ENCODE peak calls at places on chromosome 2, in seven cellular contexts. F, S, K, I, O, A and T are unnamed samples. For H3K4me1, the result is how much of the 10 kb centered on the place peaks cover.

GRCh38 chr2:150609831-150610582 is 122.5 kb upstream of the RND3 start:
- DNase-seq in I (peak), S (no peak), K (no peak), F (peak), A (no peak), O (no peak), T (no peak)

GRCh38 chr2:47029737-47030524 is 114.3 kb upstream of the MCFD2 start:
- DNase-seq in S (no peak), K (no peak), A (no peak), F (peak), I (peak), O (no peak), T (no peak)

GRCh38 chr2:46036929-46037328 is 260.3 kb upstream of the EPAS1 start:
- DNase-seq in S (no peak), O (no peak), I (peak), A (peak), F (peak), K (no peak), T (no peak)

GRCh38 chr2:238127165-238128060 is 11.1 kb upstream of the KLHL30 start:
- DNase-seq in S (no peak), O (peak), F (peak), K (no peak), A (no peak), I (peak), T (no peak)

GRCh38 chr2:155982111-155982510 is 350.4 kb downstream of the NR4A2 start:
- DNase-seq in F (no peak), S (no peak), K (no peak), A (no peak), I (no peak), O (no peak), T (no peak)

GRCh38 chr2:191931332-191931731 is 84.4 kb upstream of the CAVIN2 start:
- DNase-seq in F (no peak), A (no peak), I (no peak), O (no peak), K (no peak), S (no peak), T (no peak)

GRCh38 chr2:173584000-173584399 is 229.3 kb downstream of the CDCA7 start:
- DNase-seq in S (no peak), A (no peak), O (no peak), I (no peak), F (no peak), K (no peak), T (no peak)

GRCh38 chr2:229715895-229716507 is 1.6 kb upstream of the DNER start:
- DNase-seq in A (peak), O (peak), S (peak), I (no peak), F (no peak), K (peak), T (peak)

GRCh38 chr2:120175000-120175581 is 48.1 kb downstream of the TMEM185B start:
- DNase-seq in A (peak), I (peak), K (no peak), S (peak), F (peak), O (peak), T (no peak)

GRCh38 chr2:46065152-46065551 is 232.1 kb upstream of the EPAS1 start:
- DNase-seq in O (no peak), I (peak), K (no peak), A (peak), S (no peak), F (peak), T (no peak)

GRCh38 chr2:27075219-27075871 is 3.1 kb upstream of the EMILIN1 start:
- DNase-seq in K (no peak), A (no peak), S (no peak), I (peak), F (peak), O (no peak), T (no peak)

GRCh38 chr2:46657042-46657504 is 177.7 kb downstream of the TMEM247 start:
- DNase-seq in F (peak), A (peak), S (no peak), K (no peak), O (peak), I (peak), T (no peak)

GRCh38 chr2:101200714-101201113 is 49.5 kb upstream of the TBC1D8 start:
- DNase-seq in F (no peak), S (no peak), O (no peak), A (no peak), K (no peak), I (peak), T (no peak)

GRCh38 chr2:3683748-3684454 is 19.5 kb upstream of the DCDC2C start:
- DNase-seq in K (no peak), S (no peak), I (peak), O (no peak), A (no peak), F (peak), T (no peak)

GRCh38 chr2:133769036-133769435 is 200.8 kb upstream of the NCKAP5 start:
- DNase-seq in A (no peak), K (no peak), O (no peak), S (no peak), I (no peak), F (no peak), T (no peak)

GRCh38 chr2:240247241-240247867 is 106.9 kb upstream of the OTOS start:
- DNase-seq in K (no peak), F (no peak), I (no peak), O (no peak), S (no peak), A (no peak), T (no peak)

GRCh38 chr2:14235667-14236066 is 396.9 kb upstream of the LRATD1 start:
- DNase-seq in K (no peak), I (no peak), O (no peak), S (no peak), A (no peak), F (no peak), T (no peak)

DNA sequence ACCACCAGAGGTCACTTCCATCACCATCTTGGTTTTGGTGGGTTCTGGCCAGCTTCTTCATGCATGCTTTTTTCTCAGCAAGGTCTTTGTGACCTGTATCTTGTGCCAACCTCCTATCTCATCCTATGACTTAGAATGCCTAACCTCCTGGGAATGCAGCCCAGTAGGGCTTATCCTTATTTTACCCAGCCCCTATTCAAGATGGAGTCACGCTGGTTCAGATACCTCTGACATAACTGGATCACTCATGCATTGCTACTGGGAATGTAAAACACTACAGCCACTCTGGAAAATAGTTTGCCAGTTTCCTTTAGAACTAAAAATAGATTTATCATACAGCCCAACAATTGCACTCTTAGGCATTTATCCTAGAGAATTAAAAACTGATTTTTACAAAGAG is 219.2 kb downstream of the IRS1 start:
- DNase-seq in K (no peak), A (peak), O (no peak), F (no peak), I (no peak), S (no peak), T (no peak)
- H3K4me1 ChIP-seq in K (under half), A (under half), O (under half), F (under half), I (under half), S (under half), T (under half)

GRCh38 chr2:86382698-86383097 is 45.3 kb upstream of the REEP1 start:
- DNase-seq in I (no peak), K (no peak), F (no peak), O (no peak), A (no peak), S (no peak), T (no peak)
- H3K23ac ChIP-seq in I (no peak), K (no peak), F (no peak), O (no peak), A (no peak), S (no peak), T (no peak)

DNA sequence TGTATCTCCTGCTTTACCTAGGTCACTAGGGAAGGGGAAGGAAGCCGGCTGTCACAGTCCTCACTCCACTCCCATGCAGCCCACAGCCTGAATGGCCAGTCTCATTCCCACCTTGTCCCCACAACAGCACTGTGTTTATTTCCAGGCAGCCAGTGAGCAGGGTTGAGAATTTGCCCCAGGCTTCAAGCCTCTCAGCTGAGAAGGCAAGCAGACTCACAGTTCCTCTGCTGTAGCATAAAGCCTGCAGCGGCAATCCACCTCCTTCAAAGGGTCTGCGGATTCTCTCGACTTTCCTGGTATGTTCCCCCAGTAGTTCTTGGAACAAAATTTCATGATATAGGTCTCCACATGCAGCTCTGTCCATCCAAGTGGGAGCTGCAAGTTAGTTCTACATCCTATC is 262.9 kb upstream of the GULP1 start:
- DNase-seq in I (no peak), S (no peak), F (no peak), A (peak), O (peak), K (no peak), T (peak)
- H3K4me1 ChIP-seq in I (under half), S (under half), F (under half), A (under half), O (under half), K (under half), T (under half)

GRCh38 chr2:98846041-98846440 is 90.0 kb downstream of the CRACDL start:
- DNase-seq in O (no peak), K (no peak), A (no peak), I (peak), F (no peak), S (no peak), T (no peak)
- H3K23ac ChIP-seq in O (no peak), K (no peak), A (no peak), I (no peak), F (no peak), S (no peak), T (no peak)